ENCODE peak calls at places on chromosomes 4 and X, in eight cellular contexts. One of them, this sample, is unnamed.

GRCh38 chr4:39045791-39046221 is 13.6 kb upstream of the TMEM156 start:
- DNase-seq in D341Med: no peak
- DNase-seq in iPS DF 19.7: no peak
- DNase-seq in cardiac fibroblast: peak
- DNase-seq in HL-60: no peak
- DNase-seq in cardiac muscle cell: no peak
- DNase-seq in DMS 273 treated with DMSO at 0.1 percent for 48 hours: no peak
- DNase-seq in HEK293T: no peak
- DNase-seq in this sample: no peak

GRCh38 chrX:71174795-71175194 is 30.2 kb downstream of the NLGN3 start:
- DNase-seq in D341Med: no peak
- DNase-seq in iPS DF 19.7: no peak
- DNase-seq in cardiac fibroblast: no peak
- DNase-seq in HL-60: no peak
- DNase-seq in cardiac muscle cell: no peak
- DNase-seq in DMS 273 treated with DMSO at 0.1 percent for 48 hours: no peak
- DNase-seq in HEK293T: no peak
- DNase-seq in this sample: no peak

GRCh38 chrX:567891-568290 is 62.7 kb upstream of the SHOX start:
- DNase-seq in D341Med: no peak
- DNase-seq in iPS DF 19.7: no peak
- DNase-seq in cardiac fibroblast: no peak
- DNase-seq in HL-60: no peak
- DNase-seq in cardiac muscle cell: no peak
- DNase-seq in DMS 273 treated with DMSO at 0.1 percent for 48 hours: no peak
- DNase-seq in HEK293T: no peak
- DNase-seq in this sample: no peak

GRCh38 chr4:56426273-56426672 is 9.1 kb downstream of the PPAT start:
- DNase-seq in D341Med: no peak
- DNase-seq in iPS DF 19.7: no peak
- DNase-seq in cardiac fibroblast: no peak
- DNase-seq in HL-60: no peak
- DNase-seq in cardiac muscle cell: no peak
- DNase-seq in DMS 273 treated with DMSO at 0.1 percent for 48 hours: no peak
- DNase-seq in HEK293T: no peak
- DNase-seq in this sample: no peak

GRCh38 chr4:19164334-19164733 is 1087.4 kb upstream of the SLIT2 start:
- DNase-seq in D341Med: no peak
- DNase-seq in iPS DF 19.7: no peak
- DNase-seq in cardiac fibroblast: no peak
- DNase-seq in HL-60: no peak
- DNase-seq in cardiac muscle cell: no peak
- DNase-seq in DMS 273 treated with DMSO at 0.1 percent for 48 hours: no peak
- DNase-seq in HEK293T: no peak
- DNase-seq in this sample: no peak

GRCh38 chr4:136002316-136002715 is 1530.0 kb downstream of the PCDH18 start:
- DNase-seq in D341Med: no peak
- DNase-seq in iPS DF 19.7: no peak
- DNase-seq in cardiac fibroblast: no peak
- DNase-seq in HL-60: no peak
- DNase-seq in cardiac muscle cell: no peak
- DNase-seq in DMS 273 treated with DMSO at 0.1 percent for 48 hours: no peak
- DNase-seq in HEK293T: no peak
- DNase-seq in this sample: no peak

GRCh38 chr4:176320340-176320975 is 692 bp downstream of the SPCS3 start:
- DNase-seq in D341Med: peak
- DNase-seq in iPS DF 19.7: no peak
- DNase-seq in cardiac fibroblast: peak
- DNase-seq in HL-60: peak
- DNase-seq in cardiac muscle cell: peak
- DNase-seq in DMS 273 treated with DMSO at 0.1 percent for 48 hours: peak
- DNase-seq in HEK293T: peak
- DNase-seq in this sample: peak

GRCh38 chr4:112099701-112100289 is 45.5 kb upstream of the FAM241A start:
- DNase-seq in D341Med: no peak
- DNase-seq in iPS DF 19.7: no peak
- DNase-seq in cardiac fibroblast: peak
- DNase-seq in HL-60: no peak
- DNase-seq in cardiac muscle cell: peak
- DNase-seq in DMS 273 treated with DMSO at 0.1 percent for 48 hours: peak
- DNase-seq in HEK293T: peak
- DNase-seq in this sample: peak

GRCh38 chr4:139295317-139296299 is 5.7 kb upstream of the NAA15 start:
- DNase-seq in D341Med: peak
- DNase-seq in iPS DF 19.7: no peak
- DNase-seq in cardiac fibroblast: peak
- DNase-seq in HL-60: peak
- DNase-seq in cardiac muscle cell: peak
- DNase-seq in DMS 273 treated with DMSO at 0.1 percent for 48 hours: peak
- DNase-seq in HEK293T: peak
- DNase-seq in this sample: peak

This sample was measured in NCI-H1436.